ENCODE peak calls at places on chromosomes 1 and 21, in ten cellular contexts. J, S, R, U, B, Z, D, P, G and T are unnamed samples.

GRCh38 chr1:47231314-47232186 is 475 bp downstream of the TAL1 start:
- DNase-seq in R (peak), U (peak), P (peak), Z (no peak), G (peak), J (no peak), D (peak), B (peak), S (peak), T (peak)

GRCh38 chr1:61089338-61089737 is 7.0 kb downstream of the NFIA start:
- DNase-seq in P (no peak), J (no peak), G (no peak), B (no peak), U (no peak), D (no peak), Z (no peak), R (no peak), S (no peak), T (no peak)

GRCh38 chr1:40939320-40940059 is 40.0 kb upstream of the CTPS1 start:
- DNase-seq in B (peak), G (peak), P (no peak), S (peak), D (peak), J (peak), U (no peak), R (peak), Z (no peak), T (no peak)

GRCh38 chr1:87450615-87451209 is 122.0 kb downstream of the LMO4 start:
- DNase-seq in G (no peak), D (no peak), U (no peak), R (no peak), Z (no peak), B (no peak), P (peak), S (no peak), J (no peak), T (peak)

GRCh38 chr1:22444856-22445255 is 6.8 kb upstream of the ZBTB40 start:
- DNase-seq in R (no peak), D (peak), J (no peak), U (no peak), S (no peak), G (no peak), Z (no peak), B (peak), P (no peak), T (no peak)

GRCh38 chr1:44988531-44989156 is 2.2 kb upstream of the EIF2B3 start:
- DNase-seq in U (no peak), S (no peak), D (no peak), G (no peak), B (no peak), R (no peak), Z (no peak), J (no peak), P (no peak), T (no peak)

GRCh38 chr1:246631426-246631825 is 65.2 kb downstream of the CNST start:
- DNase-seq in P (no peak), U (no peak), G (peak), R (no peak), J (no peak), B (peak), S (peak), Z (no peak), D (peak), T (no peak)

GRCh38 chr1:9107156-9107555 is 21.7 kb downstream of the GPR157 start:
- DNase-seq in R (no peak), B (peak), S (no peak), G (no peak), P (no peak), D (no peak), Z (no peak), J (no peak), U (no peak), T (no peak)

GRCh38 chr21:42997053-42997452 is 22.7 kb downstream of the PKNOX1 start:
- DNase-seq in S (peak), U (peak), D (peak), P (no peak), J (peak), G (peak), R (peak), B (peak), Z (no peak), T (no peak)

GRCh38 chr1:60989745-60990718 is 92.3 kb upstream of the NFIA start:
- DNase-seq in G (peak), B (peak), S (peak), Z (no peak), P (no peak), J (no peak), R (peak), D (peak), U (no peak), T (no peak)

GRCh38 chr1:61152706-61153105 is 70.3 kb downstream of the NFIA start:
- DNase-seq in P (no peak), Z (no peak), G (no peak), S (no peak), D (no peak), J (no peak), R (no peak), B (no peak), U (no peak), T (no peak)

GRCh38 chr1:246569248-246570238 is 3.3 kb downstream of the CNST start:
- DNase-seq in S (peak), J (no peak), D (peak), G (no peak), U (no peak), Z (no peak), R (no peak), P (no peak), B (no peak), T (peak)

GRCh38 chr1:62746086-62746808 is 37.7 kb upstream of the ATG4C start:
- DNase-seq in D (peak), Z (no peak), B (peak), G (peak), S (peak), P (no peak), J (no peak), U (no peak), R (no peak), T (no peak)

GRCh38 chr1:171055966-171056643 is 34.6 kb upstream of the FMO3 start:
- DNase-seq in U (no peak), B (no peak), Z (no peak), J (no peak), R (no peak), D (no peak), P (no peak), S (no peak), G (peak), T (no peak)

GRCh38 chr1:56585985-56586384 is 6.6 kb upstream of the PLPP3 start:
- DNase-seq in J (no peak), D (no peak), P (no peak), G (peak), U (no peak), S (no peak), B (no peak), R (no peak), Z (no peak), T (no peak)

GRCh38 chr1:94285026-94285654 is 47.8 kb upstream of the ARHGAP29 start:
- DNase-seq in Z (no peak), D (no peak), P (no peak), J (no peak), U (no peak), S (peak), B (peak), G (peak), R (no peak), T (no peak)

DNA sequence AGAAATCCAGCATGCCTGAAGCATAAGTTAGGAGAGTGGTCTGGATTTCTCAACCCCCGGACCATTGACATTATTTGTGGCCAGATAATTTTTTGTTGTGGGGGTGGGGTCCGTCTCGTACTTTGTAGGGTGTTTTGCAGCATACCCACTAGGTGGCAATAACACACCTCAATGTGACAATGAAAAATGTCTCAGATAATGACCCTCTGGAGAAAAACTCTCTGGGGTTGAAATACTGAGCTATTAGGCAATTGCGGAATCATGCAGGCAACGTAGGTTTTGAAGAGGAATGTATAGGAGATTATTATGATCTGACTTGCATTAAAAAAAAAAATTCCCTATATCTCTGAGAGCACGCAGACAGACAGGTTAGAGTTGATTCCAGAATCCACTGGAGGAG is 25.3 kb upstream of the RRP15 start:
- DNase-seq in Z (no peak), U (no peak), J (no peak), D (no peak), P (peak), S (no peak), G (no peak), R (no peak), B (peak), T (peak)
- TF ChIP-seq CTCF in Z (peak), U (peak), J (no peak), D (no peak), P (peak), S (no peak), G (no peak), R (peak), B (peak), T (peak)

GRCh38 chr1:203450541-203451149 is 25.0 kb upstream of the PRELP start:
- DNase-seq in G (no peak), Z (no peak), R (no peak), B (no peak), D (no peak), J (no peak), P (peak), U (no peak), S (no peak), T (no peak)
- TF ChIP-seq CTCF in G (no peak), Z (no peak), R (no peak), B (no peak), D (no peak), J (no peak), P (peak), U (no peak), S (no peak), T (no peak)

GRCh38 chr1:28540651-28541050 is 12.2 kb upstream of the TRNAU1AP start:
- DNase-seq in Z (no peak), J (no peak), R (no peak), G (peak), D (no peak), P (peak), B (peak), U (no peak), S (no peak), T (no peak)
- TF ChIP-seq CTCF in Z (no peak), J (no peak), R (no peak), G (no peak), D (no peak), P (peak), B (peak), U (peak), S (peak), T (no peak)

DNA sequence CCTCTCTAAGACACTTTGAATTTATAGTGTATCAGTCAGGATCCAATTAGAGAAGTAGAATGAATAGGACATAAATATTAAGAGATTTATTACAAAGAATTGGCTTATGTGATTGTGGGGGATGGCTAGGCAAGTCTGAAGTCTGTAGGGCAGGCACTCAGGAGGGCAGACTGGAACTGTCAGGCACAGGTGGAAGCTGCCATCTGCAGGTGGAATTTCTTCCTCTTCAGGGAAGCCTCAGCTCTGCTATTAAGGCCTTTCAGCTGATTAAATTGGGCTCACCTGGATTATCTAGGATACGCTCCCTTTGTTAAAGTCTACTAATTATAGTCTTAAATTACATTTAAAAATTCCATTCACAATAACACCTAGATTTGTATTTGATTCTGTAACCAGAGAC is 92.0 kb upstream of the HAO2 start:
- DNase-seq in R (no peak), B (peak), P (peak), D (no peak), Z (no peak), U (no peak), J (no peak), G (no peak), S (no peak), T (peak)
- TF ChIP-seq CTCF in R (no peak), B (peak), P (peak), D (no peak), Z (no peak), U (peak), J (no peak), G (no peak), S (no peak), T (no peak)

DNA sequence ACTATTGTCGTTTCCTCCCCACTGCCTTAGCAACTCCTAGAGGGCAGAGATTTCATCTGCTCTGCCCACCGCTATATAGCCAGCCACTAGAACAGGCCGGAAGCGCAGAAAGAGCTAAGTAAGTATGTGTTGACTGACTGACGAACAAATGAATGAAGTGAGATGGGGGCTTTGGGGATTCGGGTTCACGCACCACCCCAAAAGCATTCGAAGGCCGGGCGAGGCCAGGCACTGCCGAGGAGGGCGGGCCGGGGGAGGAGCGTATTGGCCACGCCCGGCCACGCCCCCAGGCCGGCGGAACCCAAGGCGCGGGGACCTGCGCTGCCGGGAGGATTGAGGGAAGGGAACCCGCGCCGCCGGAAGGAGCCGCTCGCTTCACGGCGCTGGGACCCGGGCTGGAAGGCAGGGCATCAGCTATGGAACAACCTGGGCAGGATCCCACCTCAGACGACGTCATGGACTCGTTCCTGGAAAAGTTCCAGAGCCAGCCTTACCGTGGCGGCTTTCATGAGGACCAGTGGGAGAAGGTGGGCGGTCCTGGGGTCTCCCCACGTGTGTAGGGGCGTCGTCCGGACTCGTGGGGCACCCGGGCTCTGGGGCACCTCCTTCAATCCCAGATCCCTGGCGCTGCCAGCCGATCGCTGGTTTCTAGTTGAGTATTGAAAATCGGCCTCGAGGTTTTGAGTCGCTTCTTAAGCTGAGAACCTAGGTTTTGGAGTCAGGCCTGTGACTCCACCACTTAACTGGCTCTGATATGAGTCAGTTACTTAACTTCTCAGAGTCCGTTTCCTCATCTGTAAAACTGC is at the start of gene TTC4:
- DNase-seq in B (peak), S (peak), D (peak), Z (peak), J (peak), U (peak), G (peak), R (peak), P (peak), T (peak)
- TF ChIP-seq CTCF in B (no peak), S (no peak), D (no peak), Z (no peak), J (no peak), U (peak), G (no peak), R (no peak), P (no peak), T (no peak)

GRCh38 chr21:41675574-41675973 is 91.3 kb downstream of the RIPK4 start:
- DNase-seq in J (no peak), Z (no peak), G (no peak), D (no peak), R (no peak), S (no peak), U (no peak), B (no peak), P (no peak), T (no peak)

GRCh38 chr21:41673071-41673470 is 93.8 kb downstream of the RIPK4 start:
- DNase-seq in B (no peak), G (no peak), P (no peak), D (no peak), Z (no peak), R (no peak), J (no peak), U (no peak), S (no peak), T (no peak)

GRCh38 chr21:41676198-41676597 is 90.7 kb downstream of the RIPK4 start:
- DNase-seq in U (no peak), P (no peak), S (no peak), Z (no peak), G (no peak), R (no peak), B (no peak), D (no peak), J (no peak), T (no peak)

GRCh38 chr21:41673596-41674335 is 93.1 kb downstream of the RIPK4 start:
- DNase-seq in J (no peak), S (no peak), Z (no peak), U (no peak), D (no peak), B (no peak), P (no peak), G (no peak), R (no peak), T (no peak)

GRCh38 chr21:41674433-41674832 is 92.4 kb downstream of the RIPK4 start:
- DNase-seq in S (no peak), B (no peak), R (no peak), Z (no peak), U (no peak), P (no peak), D (no peak), G (no peak), J (no peak), T (no peak)
- TF ChIP-seq CTCF in S (no peak), B (no peak), R (no peak), Z (no peak), U (no peak), P (no peak), D (no peak), G (no peak), J (no peak), T (no peak)

GRCh38 chr1:150429805-150430204 is 57.4 kb upstream of the TARS2 start:
- DNase-seq in B (peak), U (no peak), P (no peak), G (peak), J (no peak), Z (no peak), D (no peak), R (no peak), S (peak), T (no peak)
- TF ChIP-seq CTCF in B (peak), U (peak), P (peak), G (no peak), J (peak), Z (peak), D (no peak), R (peak), S (no peak), T (peak)

GRCh38 chr1:231315887-231316286 is 21.8 kb downstream of the EXOC8 start:
- DNase-seq in G (peak), S (peak), U (no peak), R (peak), D (peak), B (peak), J (no peak), P (peak), Z (peak), T (peak)
- TF ChIP-seq CTCF in G (peak), S (peak), U (peak), R (peak), D (peak), B (peak), J (peak), P (peak), Z (peak), T (peak)